ENCODE peak calls at places on chromosomes 13 and 19, in nine cellular contexts. K, F, V, T, Q, U, N, J and P are unnamed samples.

GRCh38 chr19:43820098-43820860 is 6.8 kb upstream of the ZNF283 start:
- DNase-seq in K (peak; percentile 65), F (no peak), V (peak; percentile 25), T (no peak), Q (no peak), U (no peak), N (no peak), J (no peak), P (no peak)

GRCh38 chr19:47047272-47047930 is 1.0 kb downstream of the TMEM160 start:
- DNase-seq in K (no peak), F (no peak), V (no peak), T (no peak), Q (no peak), U (no peak), N (no peak), J (no peak), P (no peak)

GRCh38 chr19:34495416-34495815 is 13.9 kb downstream of the WTIP start:
- DNase-seq in K (no peak), F (no peak), V (no peak), T (no peak), Q (no peak), U (no peak), N (no peak), J (no peak), P (no peak)

GRCh38 chr19:41154060-41154459 is 39.0 kb upstream of the CYP2S1 start:
- DNase-seq in K (no peak), F (no peak), V (no peak), T (no peak), Q (no peak), U (no peak), N (no peak), J (no peak), P (no peak)

GRCh38 chr19:43290568-43291359 is 21.4 kb upstream of the PSG9 start:
- DNase-seq in K (no peak), F (no peak), V (no peak), T (no peak), Q (peak; percentile 3), U (no peak), N (peak; percentile 5), J (no peak), P (no peak)

GRCh38 chr13:27362064-27362751 is 62.2 kb upstream of the GTF3A start:
- DNase-seq in K (peak; percentile 85), F (peak; percentile 46), V (peak; percentile 82), T (peak; percentile 65), Q (peak; percentile 93), U (peak; percentile 73), N (peak; percentile 86), J (peak; percentile 55), P (peak; percentile 85)

GRCh38 chr19:33225458-33225925 is at the start of gene SLC7A10:
- DNase-seq in K (no peak), F (no peak), V (no peak), T (no peak), Q (no peak), U (no peak), N (no peak), J (no peak), P (no peak)

GRCh38 chr19:48415395-48415794 is 21.9 kb downstream of the GRIN2D start:
- DNase-seq in K (peak; percentile 86), F (peak; percentile 52), V (peak; percentile 80), T (peak; percentile 70), Q (peak; percentile 66), U (peak; percentile 37), N (no peak), J (no peak), P (peak; percentile 80)

GRCh38 chr19:13031917-13032623 is 36.8 kb downstream of the NFIX start:
- DNase-seq in K (no peak), F (peak; percentile 80), V (no peak), T (no peak), Q (no peak), U (no peak), N (no peak), J (no peak), P (no peak)

GRCh38 chr13:77325371-77325941 is 1.4 kb downstream of the MYCBP2 start:
- DNase-seq in K (no peak), F (no peak), V (no peak), T (no peak), Q (no peak), U (no peak), N (no peak), J (no peak), P (no peak)

GRCh38 chr13:88285329-88285728 is 614.2 kb downstream of the SLITRK5 start:
- DNase-seq in K (no peak), F (no peak), V (no peak), T (no peak), Q (no peak), U (no peak), N (no peak), J (no peak), P (no peak)

GRCh38 chr13:80113714-80114454 is 227.0 kb downstream of the SPRY2 start:
- DNase-seq in K (no peak), F (no peak), V (no peak), T (no peak), Q (no peak), U (no peak), N (no peak), J (no peak), P (no peak)

GRCh38 chr13:39051157-39051556 is 12.9 kb downstream of the NHLRC3 start:
- DNase-seq in K (no peak), F (no peak), V (no peak), T (no peak), Q (peak; percentile 64), U (no peak), N (peak; percentile 26), J (no peak), P (no peak)

GRCh38 chr19:31705656-31706055 is 356.4 kb upstream of the TSHZ3 start:
- DNase-seq in K (no peak), F (no peak), V (no peak), T (no peak), Q (no peak), U (no peak), N (no peak), J (no peak), P (no peak)

GRCh38 chr19:55036058-55036457 is 2.0 kb downstream of the GP6 start:
- DNase-seq in K (no peak), F (no peak), V (no peak), T (no peak), Q (no peak), U (no peak), N (no peak), J (no peak), P (no peak)
- H3K27ac ChIP-seq in K (no peak overlapping the region), F (no peak overlapping the region), V (no peak overlapping the region), T (no peak overlapping the region), Q (no peak overlapping the region), U (no peak overlapping the region), N (no peak overlapping the region), J (no peak overlapping the region), P (no peak overlapping the region)

GRCh38 chr13:34751044-34751443 is 191.0 kb upstream of the NBEA start:
- DNase-seq in K (no peak), F (no peak), V (no peak), T (no peak), Q (no peak), U (no peak), N (no peak), J (no peak), P (no peak)

GRCh38 chr13:34749046-34749445 is 193.0 kb upstream of the NBEA start:
- DNase-seq in K (no peak), F (no peak), V (no peak), T (no peak), Q (no peak), U (no peak), N (no peak), J (no peak), P (no peak)

GRCh38 chr13:34751492-34751891 is 190.6 kb upstream of the NBEA start:
- DNase-seq in K (no peak), F (no peak), V (no peak), T (no peak), Q (no peak), U (no peak), N (no peak), J (no peak), P (no peak)

GRCh38 chr13:34748561-34748960 is 193.5 kb upstream of the NBEA start:
- DNase-seq in K (no peak), F (no peak), V (no peak), T (no peak), Q (no peak), U (no peak), N (no peak), J (no peak), P (no peak)

GRCh38 chr13:34750078-34750703 is 191.9 kb upstream of the NBEA start:
- DNase-seq in K (peak; percentile 50), F (no peak), V (no peak), T (no peak), Q (peak; percentile 7), U (no peak), N (peak; percentile 20), J (no peak), P (no peak)
- H3K4me3 ChIP-seq in K (peak overlapping the region; percentile 57), F (peak overlapping the region; percentile 30), V (no peak overlapping the region), T (no peak overlapping the region), Q (peak overlapping the region; percentile 8), U (peak overlapping the region; percentile 26), N (no peak overlapping the region), J (no peak overlapping the region), P (no peak overlapping the region)

DNA sequence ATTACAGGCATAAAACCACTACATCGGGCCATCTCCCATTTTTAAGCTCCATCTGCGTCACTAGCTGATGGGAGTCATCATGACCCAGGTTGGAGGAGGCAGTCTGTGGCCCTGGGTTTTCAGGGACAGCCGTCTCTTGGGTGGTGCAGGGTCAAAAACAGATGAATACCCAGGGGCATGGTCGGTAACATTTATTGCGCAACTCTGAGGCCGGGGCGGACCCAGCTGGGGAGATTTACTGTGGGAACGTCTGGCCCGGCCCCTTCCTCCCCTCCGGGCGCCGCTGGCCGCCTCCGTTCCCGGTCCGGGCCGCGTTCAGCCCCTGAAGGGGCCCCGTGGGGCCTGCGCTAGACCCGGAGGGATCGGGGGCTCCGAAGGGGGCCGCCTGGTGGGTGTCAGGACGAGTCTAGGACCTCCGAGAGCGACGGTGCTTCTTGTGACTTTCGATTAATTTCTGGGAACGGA is 1.3 kb upstream of the RGL3 start:
- DNase-seq in K (peak; percentile 80), F (peak; percentile 32), V (peak; percentile 85), T (no peak), Q (peak; percentile 30), U (no peak), N (no peak), J (no peak), P (no peak)
- H3K27me3 ChIP-seq in K (no peaks in the 10 kb centered on the region), F (peaks cover 60% of the 10 kb centered on the region), V (no peaks in the 10 kb centered on the region), T (peaks cover 58% of the 10 kb centered on the region), Q (peaks cover 47% of the 10 kb centered on the region), U (no peaks in the 10 kb centered on the region), N (peaks cover 75% of the 10 kb centered on the region), J (peaks cover 62% of the 10 kb centered on the region), P (no peaks in the 10 kb centered on the region)

DNA sequence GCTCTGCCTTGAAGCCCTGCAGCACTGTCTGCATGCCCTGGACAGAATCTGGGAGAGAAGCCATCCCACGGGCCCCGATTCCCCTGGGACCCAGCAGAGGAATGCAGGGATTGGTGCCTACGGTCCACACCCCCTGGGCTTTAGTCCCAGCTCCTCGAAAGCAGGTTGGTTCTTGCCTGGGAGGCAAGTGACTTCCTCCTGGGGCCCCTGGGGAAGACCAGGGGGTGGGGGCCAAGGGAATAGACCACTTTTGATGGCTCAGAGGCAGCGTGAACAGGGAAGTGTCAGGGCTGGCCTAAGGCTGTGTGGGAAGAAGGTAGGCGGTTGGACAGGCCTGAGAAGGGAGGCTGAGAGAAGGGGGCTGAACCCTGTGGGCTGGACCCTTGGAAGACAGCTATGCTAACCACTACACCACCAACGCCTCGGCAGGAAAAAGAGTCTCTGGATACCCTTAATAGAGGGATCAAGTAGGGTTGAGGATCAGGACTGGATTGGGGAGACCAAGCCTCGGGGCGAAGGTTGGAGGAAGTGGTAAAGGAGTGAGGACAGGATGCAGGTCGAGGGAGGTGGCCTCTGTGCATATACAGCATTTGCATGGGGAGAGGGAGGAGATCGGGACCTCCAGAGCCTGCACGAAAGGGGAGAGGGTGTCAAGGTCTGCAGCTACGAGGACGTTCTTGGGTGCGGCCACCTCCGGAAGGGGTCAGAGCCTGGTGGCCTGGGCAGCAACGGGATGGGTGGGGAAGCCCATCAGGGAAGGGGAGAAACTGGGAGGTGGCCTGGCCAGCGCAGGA is 774 bp downstream of the DPP9 start:
- DNase-seq in K (peak; percentile 47), F (no peak), V (peak; percentile 58), T (no peak), Q (no peak), U (peak; percentile 50), N (no peak), J (no peak), P (no peak)
- H3K27ac ChIP-seq in K (peak overlapping the region; percentile 70), F (peak overlapping the region; percentile 97), V (peak overlapping the region; percentile 59), T (peak overlapping the region; percentile 77), Q (peak overlapping the region; percentile 16), U (peak overlapping the region; percentile 74), N (no peak overlapping the region), J (peak overlapping the region; percentile 68), P (peak overlapping the region; percentile 82)